ENCODE peak calls at places on chromosome 7, in eight cellular contexts. M, V, Y, J, E, Q, G and K are unnamed samples.

GRCh38 chr7:128247108-128247507 is 6.0 kb downstream of the LEP start:
- DNase-seq in Y (no peak), V (no peak), Q (no peak), E (peak), M (no peak), G (no peak), J (no peak), K (no peak)

GRCh38 chr7:155206286-155207020 is 91.2 kb upstream of the INSIG1 start:
- DNase-seq in Y (no peak), M (no peak), J (peak), E (peak), V (peak), Q (no peak), G (peak), K (peak)

GRCh38 chr7:105010538-105011523 is 3.2 kb upstream of the KMT2E start:
- DNase-seq in Q (no peak), G (no peak), E (no peak), M (no peak), J (no peak), Y (no peak), V (no peak), K (no peak)

GRCh38 chr7:73685311-73685710 is 1.9 kb downstream of the BUD23 start:
- DNase-seq in M (no peak), J (no peak), V (no peak), E (no peak), G (no peak), Q (no peak), Y (no peak), K (no peak)

GRCh38 chr7:82044497-82045080 is 274.7 kb upstream of the HGF start:
- DNase-seq in J (no peak), Y (no peak), M (peak), E (no peak), Q (no peak), V (no peak), G (no peak), K (peak)

GRCh38 chr7:157910446-157910845 is 573.6 kb downstream of the DNAJB6 start:
- DNase-seq in V (no peak), G (no peak), J (no peak), Q (no peak), E (no peak), M (no peak), Y (no peak), K (no peak)

GRCh38 chr7:15463801-15464761 is 97.7 kb downstream of the AGMO start:
- DNase-seq in E (no peak), G (no peak), V (no peak), M (no peak), Y (no peak), Q (no peak), J (no peak), K (no peak)

GRCh38 chr7:2521952-2522591 is 2.5 kb downstream of the LFNG start:
- DNase-seq in M (no peak), G (no peak), V (peak), Q (no peak), E (no peak), Y (no peak), J (peak), K (no peak)